ENCODE peak calls at places on chromosomes 6 and 20, in seven cellular contexts. R, S, W, F, G, J and H are unnamed samples.

GRCh38 chr6:112694986-112695385 is 347.9 kb downstream of the RFPL4B start:
- DNase-seq in S (no peak), W (no peak), R (no peak), G (no peak), F (no peak), J (no peak), H (no peak)

GRCh38 chr20:50197463-50197862 is 6.8 kb downstream of the CEBPB start:
- DNase-seq in W (no peak), S (no peak), R (no peak), G (no peak), J (no peak), F (no peak), H (no peak)

GRCh38 chr6:111992851-111993250 is 61.1 kb upstream of the CCN6 start:
- DNase-seq in S (no peak), J (no peak), F (no peak), R (no peak), G (no peak), W (no peak), H (no peak)

GRCh38 chr20:37244572-37244957 is 17.0 kb downstream of the GHRH start:
- DNase-seq in W (no peak), J (no peak), S (no peak), R (no peak), G (no peak), F (no peak), H (no peak)

GRCh38 chr6:150928882-150929281 is 63.4 kb downstream of the MTHFD1L start:
- DNase-seq in J (peak; percentile 63), F (no peak), W (no peak), R (no peak), S (no peak), G (no peak), H (no peak)

GRCh38 chr6:107807186-107807585 is 16.9 kb downstream of the SCML4 start:
- DNase-seq in F (no peak), J (no peak), R (no peak), S (no peak), W (no peak), G (no peak), H (no peak)

GRCh38 chr20:49385471-49385870 is 97.0 kb downstream of the KCNB1 start:
- DNase-seq in W (no peak), J (peak; percentile 80), G (no peak), R (no peak), F (peak; percentile 47), S (no peak), H (no peak)

GRCh38 chr20:17843246-17844132 is 125.1 kb downstream of the SNX5 start:
- DNase-seq in F (no peak), R (no peak), W (no peak), S (peak; percentile 43), J (no peak), G (no peak), H (no peak)

GRCh38 chr6:52522151-52522626 is 54.7 kb downstream of the TRAM2 start:
- DNase-seq in F (peak; percentile 39), R (no peak), G (peak; percentile 35), S (no peak), J (no peak), W (no peak), H (no peak)

GRCh38 chr6:79404677-79405076 is 132.6 kb downstream of the LCA5 start:
- DNase-seq in G (no peak), S (no peak), R (no peak), W (peak; percentile 58), F (no peak), J (no peak), H (no peak)

GRCh38 chr6:161639772-161640171 is 365.9 kb upstream of the AGPAT4 start:
- DNase-seq in R (no peak), J (no peak), S (no peak), G (no peak), F (no peak), W (no peak), H (no peak)

GRCh38 chr20:46572790-46573189 is 22.3 kb upstream of the OCSTAMP start:
- DNase-seq in S (no peak), F (no peak), J (no peak), R (no peak), W (no peak), G (no peak), H (no peak)

GRCh38 chr6:66526061-66526460 is 819.0 kb upstream of the EYS start:
- DNase-seq in W (no peak), F (no peak), G (no peak), J (no peak), S (no peak), R (no peak), H (no peak)

GRCh38 chr20:37984018-37984785 is 49.1 kb downstream of the TTI1 start:
- DNase-seq in G (no peak), S (no peak), R (no peak), W (no peak), F (peak; percentile 49), J (no peak), H (no peak)

GRCh38 chr6:403659-404655 is 12.4 kb downstream of the IRF4 start:
- DNase-seq in G (no peak), S (no peak), W (peak; percentile 55), J (no peak), F (no peak), R (no peak), H (no peak)

GRCh38 chr6:451847-452246 is 60.3 kb downstream of the IRF4 start:
- DNase-seq in R (no peak), F (no peak), W (no peak), S (no peak), G (no peak), J (no peak), H (no peak)

GRCh38 chr6:107173779-107174178 is 58.5 kb upstream of the BEND3 start:
- DNase-seq in S (no peak), F (no peak), W (no peak), R (no peak), J (no peak), G (no peak), H (no peak)

GRCh38 chr6:38714239-38715015 is 684 bp upstream of the DNAH8 start:
- DNase-seq in W (no peak), F (peak; percentile 44), G (no peak), S (no peak), J (no peak), R (no peak), H (no peak)

GRCh38 chr6:129671442-129672344 is 38.3 kb downstream of the ARHGAP18 start:
- DNase-seq in J (peak; percentile 71), F (no peak), S (peak; percentile 70), W (peak; percentile 49), R (no peak), G (no peak), H (peak; percentile 36)
- TF ChIP-seq POLR2AphosphoS5 in J (no peak), F (no peak), S (no peak), W (no peak), R (no peak), G (no peak), H (peak; percentile 67)

GRCh38 chr6:11309947-11310665 is 77.6 kb upstream of the NEDD9 start:
- DNase-seq in F (peak; percentile 67), W (no peak), R (no peak), J (peak; percentile 63), G (no peak), S (no peak), H (no peak)

GRCh38 chr6:11307226-11307625 is 74.8 kb upstream of the NEDD9 start:
- DNase-seq in R (no peak), F (no peak), S (no peak), G (no peak), J (no peak), W (no peak), H (no peak)

DNA sequence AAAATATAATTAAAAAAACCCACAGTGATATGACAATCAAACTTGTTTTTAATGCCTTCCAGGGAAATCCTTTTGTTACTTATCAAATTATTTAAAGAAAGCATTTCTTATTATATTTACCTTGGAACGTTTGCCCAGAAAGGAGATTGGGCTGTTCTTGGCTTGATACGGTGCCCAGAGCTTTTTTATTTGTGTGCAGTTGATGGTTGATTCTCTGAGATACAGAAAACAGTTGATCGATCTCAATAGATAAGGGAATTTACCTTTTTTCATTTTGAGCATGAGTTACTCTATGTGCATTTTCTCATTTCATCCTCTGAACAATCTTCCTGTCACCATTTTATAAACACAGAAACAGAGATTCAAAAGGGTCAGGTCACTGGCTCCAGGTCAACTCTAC is 72.5 kb upstream of the NEDD9 start:
- DNase-seq in W (no peak), R (no peak), F (no peak), G (no peak), S (no peak), J (no peak), H (no peak)
- TF ChIP-seq POLR2AphosphoS5 in W (no peak), R (no peak), F (no peak), G (no peak), S (no peak), J (no peak), H (no peak)

GRCh38 chr6:116557863-116558262 is 4.3 kb downstream of the CALHM4 start:
- DNase-seq in W (no peak), F (no peak), J (peak; percentile 27), G (no peak), S (no peak), R (no peak), H (no peak)
- TF ChIP-seq POLR2AphosphoS5 in W (peak; percentile 27), F (peak; percentile 53), J (no peak), G (no peak), S (no peak), R (no peak), H (no peak)

GRCh38 chr6:32607988-32608298 is 18.3 kb upstream of the HLA-DRB1 start:
- DNase-seq in S (no peak), F (no peak), G (no peak), W (no peak), R (no peak), J (no peak), H (no peak)
- TF ChIP-seq POLR2AphosphoS5 in S (no peak), F (no peak), G (no peak), W (no peak), R (no peak), J (no peak), H (no peak)

DNA sequence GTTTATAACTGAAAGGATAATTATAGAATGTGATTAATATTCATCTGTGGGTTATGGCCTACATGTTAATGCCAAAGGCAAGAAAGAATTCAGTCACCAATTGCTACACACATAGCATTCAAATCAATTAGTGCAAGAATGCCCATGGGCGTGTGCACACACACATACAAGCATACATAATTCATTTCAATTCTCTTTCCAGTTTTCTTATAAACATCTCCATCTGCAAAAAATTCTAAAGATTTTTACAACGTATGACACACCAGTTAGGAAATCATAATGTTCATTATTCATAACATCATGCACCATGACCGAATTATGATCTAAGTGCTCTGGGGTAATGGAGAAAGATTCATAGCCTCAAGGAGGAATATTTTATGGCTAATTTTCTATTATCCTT is 111.0 kb upstream of the ADTRP start:
- DNase-seq in W (no peak), S (no peak), J (no peak), F (no peak), G (no peak), R (no peak), H (no peak)
- TF ChIP-seq POLR2AphosphoS5 in W (no peak), S (no peak), J (no peak), F (no peak), G (no peak), R (no peak), H (no peak)

DNA sequence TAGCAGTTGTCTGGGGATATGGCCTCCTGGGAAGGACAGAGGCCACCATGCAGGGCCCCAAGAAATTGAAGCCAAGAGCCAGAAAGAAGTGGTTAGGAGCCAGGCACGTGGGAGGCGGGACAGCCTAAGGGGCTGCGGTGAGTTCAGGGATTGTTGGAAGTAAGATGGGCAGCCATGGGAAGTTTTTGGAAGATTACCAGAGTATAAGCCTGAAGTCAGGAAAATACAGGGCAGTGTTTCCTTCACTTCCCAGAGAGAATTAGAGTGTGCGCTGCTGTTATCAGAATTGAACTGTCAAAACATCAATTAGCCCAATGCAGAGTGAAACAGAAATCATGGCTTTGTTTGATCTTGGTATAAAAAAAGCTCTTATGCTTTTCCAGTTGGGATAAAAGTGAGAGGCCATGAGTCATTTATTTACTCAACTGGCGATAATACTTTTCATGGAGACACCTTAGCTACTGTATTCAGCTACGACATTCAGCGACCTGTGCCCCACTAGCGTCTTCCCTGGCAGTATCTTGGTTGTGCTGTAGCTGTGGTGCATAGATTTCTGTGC is 66.9 kb downstream of the PHACTR2 start:
- DNase-seq in W (peak; percentile 53), R (no peak), J (no peak), F (no peak), G (no peak), S (no peak), H (no peak)
- TF ChIP-seq POLR2AphosphoS5 in W (no peak), R (no peak), J (no peak), F (no peak), G (no peak), S (no peak), H (no peak)